ENCODE peak calls at places on chromosomes 11 and 22, in six cellular contexts. L, O, M, R, P and V are unnamed samples.

GRCh38 chr11:65260756-65261590 is 789 bp upstream of the POLA2 start:
- DNase-seq in O (no peak), M (no peak), P (peak), R (no peak), L (no peak), V (no peak)

GRCh38 chr22:38187413-38188212 is 6.0 kb upstream of the PLA2G6 start:
- DNase-seq in M (peak), O (no peak), R (peak), P (no peak), L (peak), V (no peak)

GRCh38 chr22:42273855-42274451 is 3.5 kb upstream of the TCF20 start:
- DNase-seq in L (no peak), O (no peak), P (peak), R (no peak), M (no peak), V (peak)

GRCh38 chr22:46036558-46037408 is 59.8 kb upstream of the WNT7B start:
- DNase-seq in L (peak), R (no peak), P (peak), O (no peak), M (peak), V (peak)

GRCh38 chr11:69000831-69001245 is 12.2 kb downstream of the MRGPRF start:
- DNase-seq in O (no peak), L (peak), R (peak), M (peak), P (peak), V (no peak)

GRCh38 chr22:33400061-33400840 is 342.1 kb upstream of the SYN3 start:
- DNase-seq in P (no peak), L (no peak), M (no peak), O (no peak), R (no peak), V (no peak)

GRCh38 chr11:133181066-133181465 is 351.2 kb downstream of the OPCML start:
- DNase-seq in P (no peak), M (no peak), L (no peak), O (no peak), R (no peak), V (no peak)

GRCh38 chr11:117187428-117187798 is 8.9 kb downstream of the SIDT2 start:
- DNase-seq in L (no peak), P (no peak), O (no peak), R (no peak), M (no peak), V (no peak)

GRCh38 chr11:34524696-34525095 is 11.1 kb upstream of the ELF5 start:
- DNase-seq in O (no peak), M (no peak), L (no peak), P (no peak), R (no peak), V (no peak)

GRCh38 chr22:45639747-45640102 is 31.9 kb upstream of the ATXN10 start:
- DNase-seq in L (no peak), R (no peak), P (no peak), M (no peak), O (no peak), V (no peak)

GRCh38 chr11:17612221-17613188 is 65.4 kb downstream of the OTOG start:
- DNase-seq in P (no peak), R (no peak), O (no peak), M (no peak), L (no peak), V (no peak)

GRCh38 chr11:129992161-129992944 is 10.3 kb downstream of the PRDM10 start:
- DNase-seq in L (peak), O (no peak), R (peak), P (peak), M (peak), V (peak)

GRCh38 chr22:27810566-27810965 is 9.0 kb upstream of the MN1 start:
- DNase-seq in P (no peak), L (peak), M (peak), O (no peak), R (peak), V (no peak)

GRCh38 chr22:50111056-50111455 is 21.2 kb downstream of the MOV10L1 start:
- DNase-seq in O (no peak), P (peak), R (no peak), L (no peak), M (no peak), V (no peak)

GRCh38 chr11:30855383-30856006 is 269.3 kb upstream of the MPPED2 start:
- DNase-seq in P (no peak), O (no peak), M (peak), L (peak), R (peak), V (no peak)

GRCh38 chr22:37547249-37547741 is 13.0 kb upstream of the CDC42EP1 start:
- DNase-seq in R (no peak), L (no peak), M (peak), O (no peak), P (no peak), V (no peak)

GRCh38 chr11:114307524-114308203 is 11.5 kb downstream of the NNMT start:
- DNase-seq in R (peak), O (no peak), L (peak), P (no peak), M (peak), V (no peak)

GRCh38 chr22:20567993-20568417 is 60.6 kb downstream of the MED15 start:
- DNase-seq in L (peak), P (peak), O (no peak), R (peak), M (peak), V (peak)

GRCh38 chr11:117819096-117820040 is 5.2 kb downstream of the FXYD2 start:
- DNase-seq in M (peak), L (peak), P (peak), O (no peak), R (peak), V (peak)

GRCh38 chr11:120106354-120106753 is 31.6 kb downstream of the TRIM29 start:
- DNase-seq in O (no peak), M (no peak), P (no peak), L (no peak), R (no peak), V (no peak)

GRCh38 chr22:30485362-30485988 is 13.7 kb upstream of the SEC14L3 start:
- DNase-seq in M (peak), L (peak), R (peak), P (peak), O (peak), V (peak)

GRCh38 chr11:132186699-132187098 is 816.3 kb downstream of the NTM start:
- DNase-seq in L (peak), P (peak), O (no peak), M (no peak), R (no peak), V (peak)

GRCh38 chr11:84906995-84907394 is 720.1 kb downstream of the DLG2 start:
- DNase-seq in R (peak), M (no peak), P (no peak), L (no peak), O (no peak), V (no peak)